ENCODE peak calls at places on chromosomes 5 and 9, in six cellular contexts. H is PC-3, G is H1, C is MM.1S, T is astrocyte, I is GM23248. R is an unnamed sample.

GRCh38 chr9:5908918-5909317 is 18.2 kb downstream of the MLANA start:
- DNase-seq in H (no peak), G (no peak), C (no peak), T (no peak), I (no peak), R (no peak)

GRCh38 chr5:27821681-27822080 is 783.3 kb upstream of the CDH9 start:
- DNase-seq in H (peak), G (no peak), C (no peak), T (no peak), I (no peak), R (no peak)

GRCh38 chr9:32968101-32969011 is 33.1 kb downstream of the APTX start:
- DNase-seq in H (peak), G (peak), C (peak), T (no peak), I (peak), R (peak)

GRCh38 chr5:119120893-119121292 is 50.0 kb downstream of the DMXL1 start:
- DNase-seq in H (no peak), G (no peak), C (no peak), T (no peak), I (no peak), R (no peak)

GRCh38 chr9:6449645-6450044 is 36.6 kb downstream of the UHRF2 start:
- DNase-seq in H (no peak), G (no peak), C (no peak), T (no peak), I (peak), R (no peak)

GRCh38 chr5:162565-163337 is 28.5 kb upstream of the LRRC14B start:
- DNase-seq in H (no peak), G (no peak), C (no peak), T (no peak), I (no peak), R (no peak)

GRCh38 chr9:3894764-3895163 is 369.0 kb upstream of the RFX3 start:
- DNase-seq in H (no peak), G (no peak), C (no peak), T (peak), I (peak), R (no peak)

GRCh38 chr9:127595606-127596005 is 16.5 kb upstream of the STXBP1 start:
- DNase-seq in H (no peak), G (no peak), C (no peak), T (no peak), I (no peak), R (no peak)

GRCh38 chr9:35664531-35665470 is at the start of gene ARHGEF39:
- DNase-seq in H (peak), G (peak), C (peak), T (peak), I (peak), R (no peak)

GRCh38 chr9:90287567-90288274 is 354.9 kb downstream of the DIRAS2 start:
- DNase-seq in H (no peak), G (no peak), C (peak), T (no peak), I (no peak), R (no peak)

GRCh38 chr9:134496413-134497282 is 145.0 kb upstream of the COL5A1 start:
- DNase-seq in H (peak), G (no peak), C (no peak), T (peak), I (peak), R (peak)

GRCh38 chr5:155052532-155052931 is 39.0 kb downstream of the KIF4B start:
- DNase-seq in H (no peak), G (peak), C (no peak), T (no peak), I (no peak), R (no peak)

GRCh38 chr9:72537011-72537545 is 15.7 kb downstream of the TMC1 start:
- DNase-seq in H (no peak), G (no peak), C (no peak), T (no peak), I (peak), R (no peak)

GRCh38 chr9:116589392-116590354 is 97.4 kb upstream of the TRIM32 start:
- DNase-seq in H (peak), G (peak), C (peak), T (no peak), I (peak), R (peak)

GRCh38 chr5:138945421-138946240 is 70.5 kb upstream of the LRRTM2 start:
- DNase-seq in H (no peak), G (no peak), C (no peak), T (no peak), I (no peak), R (no peak)

GRCh38 chr5:132479073-132479811 is 11.3 kb downstream of the IRF1 start:
- DNase-seq in H (no peak), G (no peak), C (no peak), T (no peak), I (no peak), R (no peak)

GRCh38 chr5:58984009-58984525 is 401.2 kb downstream of the RAB3C start:
- DNase-seq in H (no peak), G (no peak), C (no peak), T (no peak), I (no peak), R (no peak)

GRCh38 chr5:168985454-168985853 is 315.5 kb downstream of the SLIT3 start:
- DNase-seq in H (no peak), G (no peak), C (no peak), T (no peak), I (no peak), R (no peak)

GRCh38 chr5:57896596-57896995 is 414.0 kb upstream of the ACTBL2 start:
- DNase-seq in H (peak), G (no peak), C (no peak), T (no peak), I (peak), R (no peak)

GRCh38 chr5:28234356-28234968 is 1196.1 kb upstream of the CDH9 start:
- DNase-seq in H (peak), G (no peak), C (no peak), T (peak), I (no peak), R (no peak)

GRCh38 chr5:41392016-41392415 is 118.4 kb downstream of the PLCXD3 start:
- DNase-seq in H (peak), G (no peak), C (no peak), T (no peak), I (no peak), R (no peak)

GRCh38 chr9:108709922-108710321 is 145.9 kb downstream of the ACTL7B start:
- DNase-seq in H (no peak), G (no peak), C (no peak), T (no peak), I (no peak), R (no peak)

GRCh38 chr9:109776391-109776790 is 3.6 kb upstream of the PALM2AKAP2 start:
- DNase-seq in H (no peak), G (no peak), C (no peak), T (no peak), I (no peak), R (no peak)
- TF ChIP-seq EZH2 in H (no peak), G (no peak), C (no peak), T (no peak), I (no peak), R (no peak)

DNA sequence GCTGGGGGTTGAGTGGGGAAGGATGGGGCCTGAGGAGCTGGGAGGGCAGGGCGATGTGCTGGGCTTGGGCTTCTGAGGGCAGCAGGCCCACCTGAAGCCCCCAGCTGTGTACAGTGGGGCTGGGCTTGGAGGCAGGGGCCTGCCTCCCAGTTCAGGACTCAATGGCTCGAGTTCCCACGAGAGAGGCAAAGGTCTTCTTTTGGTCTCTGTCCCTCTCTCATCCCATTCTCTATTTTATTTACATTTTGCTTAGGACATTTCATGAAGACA is 180.6 kb downstream of the MACROH2A1 start:
- DNase-seq in H (no peak), G (no peak), C (no peak), T (no peak), I (no peak), R (no peak)
- H3K27ac ChIP-seq in H (no peak), G (no peak), C (no peak), T (no peak), I (no peak), R (no peak)

GRCh38 chr9:77647659-77648457 is at the start of gene GNA14:
- DNase-seq in H (no peak), G (peak), C (no peak), T (peak), I (peak), R (no peak)
- TF ChIP-seq EZH2 in H (no peak), G (peak), C (no peak), T (peak), I (no peak), R (no peak)

GRCh38 chr9:101635473-101635872 is 40.7 kb upstream of the PPP3R2 start:
- DNase-seq in H (peak), G (no peak), C (no peak), T (no peak), I (no peak), R (no peak)
- H3K27ac ChIP-seq in H (no peak), G (no peak), C (no peak), T (no peak), I (no peak), R (no peak)